ENCODE peak calls at places on chromosomes 2 and 18, in five cellular contexts. One of them, this sample, is unnamed.
A peak's percentile ranks its signal among the peaks of the same experiment; 100 is the strongest.

GRCh38 chr2:31270136-31270535 is 36.2 kb downstream of the EHD3 start:
- DNase-seq in K562: no peak
- DNase-seq in HepG2: no peak
- DNase-seq in mammary epithelial cell: peak; percentile 78
- DNase-seq in fibroblast of lung: peak; percentile 24
- DNase-seq in this sample: peak; percentile 59

GRCh38 chr2:166088634-166089033 is 39.2 kb downstream of the SCN1A start:
- DNase-seq in K562: no peak
- DNase-seq in mammary epithelial cell: no peak
- DNase-seq in HepG2: peak; percentile 53
- DNase-seq in fibroblast of lung: peak; percentile 79
- DNase-seq in this sample: peak; percentile 14

GRCh38 chr18:52077251-52077983 is 262.6 kb upstream of the DCC start:
- DNase-seq in HepG2: no peak
- DNase-seq in mammary epithelial cell: peak; percentile 86
- DNase-seq in K562: no peak
- DNase-seq in fibroblast of lung: no peak
- DNase-seq in this sample: no peak

GRCh38 chr2:23027396-23027795 is 357.6 kb upstream of the KLHL29 start:
- DNase-seq in mammary epithelial cell: no peak
- DNase-seq in K562: no peak
- DNase-seq in fibroblast of lung: no peak
- DNase-seq in HepG2: no peak
- DNase-seq in this sample: no peak

GRCh38 chr2:178579006-178579405 is 98.7 kb downstream of the PLEKHA3 start:
- DNase-seq in fibroblast of lung: peak; percentile 6
- DNase-seq in K562: no peak
- DNase-seq in mammary epithelial cell: peak; percentile 1
- DNase-seq in HepG2: no peak
- DNase-seq in this sample: peak; percentile 90

GRCh38 chr2:109350526-109350925 is 221.5 kb downstream of the SH3RF3 start:
- DNase-seq in mammary epithelial cell: no peak
- DNase-seq in K562: no peak
- DNase-seq in HepG2: no peak
- DNase-seq in fibroblast of lung: no peak
- DNase-seq in this sample: no peak

GRCh38 chr18:63378919-63379638 is 12.1 kb upstream of the KDSR start:
- DNase-seq in fibroblast of lung: no peak
- DNase-seq in mammary epithelial cell: no peak
- DNase-seq in HepG2: no peak
- DNase-seq in K562: no peak
- DNase-seq in this sample: no peak

GRCh38 chr2:8469709-8470493 is 212.0 kb upstream of the ID2 start:
- DNase-seq in K562: no peak
- DNase-seq in mammary epithelial cell: no peak
- DNase-seq in HepG2: no peak
- DNase-seq in fibroblast of lung: no peak
- DNase-seq in this sample: peak; percentile 22

GRCh38 chr2:174026122-174026845 is 61.1 kb upstream of the SP3 start:
- DNase-seq in HepG2: no peak
- DNase-seq in mammary epithelial cell: no peak
- DNase-seq in fibroblast of lung: peak; percentile 66
- DNase-seq in K562: no peak
- DNase-seq in this sample: peak; percentile 86

GRCh38 chr2:176494949-176495353 is 225.7 kb downstream of the MTX2 start:
- DNase-seq in HepG2: no peak
- DNase-seq in fibroblast of lung: peak; percentile 3
- DNase-seq in mammary epithelial cell: no peak
- DNase-seq in K562: no peak
- DNase-seq in this sample: no peak

GRCh38 chr2:207528980-207529329 is 807 bp upstream of the CREB1 start:
- DNase-seq in K562: no peak
- DNase-seq in mammary epithelial cell: peak; percentile 37
- DNase-seq in fibroblast of lung: peak; percentile 26
- DNase-seq in HepG2: peak; percentile 25
- DNase-seq in this sample: no peak

GRCh38 chr2:177551989-177552413 is 159.4 kb downstream of the AGPS start:
- DNase-seq in mammary epithelial cell: no peak
- DNase-seq in HepG2: no peak
- DNase-seq in fibroblast of lung: no peak
- DNase-seq in K562: peak; percentile 26
- DNase-seq in this sample: no peak

GRCh38 chr18:46264255-46264654 is 160.1 kb downstream of the HAUS1 start:
- DNase-seq in HepG2: peak; percentile 9
- DNase-seq in K562: peak; percentile 10
- DNase-seq in fibroblast of lung: no peak
- DNase-seq in mammary epithelial cell: peak; percentile 54
- DNase-seq in this sample: no peak

GRCh38 chr2:136248242-136248641 is 130.3 kb upstream of the CXCR4 start:
- DNase-seq in fibroblast of lung: peak; percentile 47
- DNase-seq in mammary epithelial cell: no peak
- DNase-seq in K562: no peak
- DNase-seq in HepG2: no peak
- DNase-seq in this sample: peak; percentile 84

GRCh38 chr2:234952270-234953115 is 676 bp downstream of the SH3BP4 start:
- DNase-seq in fibroblast of lung: no peak
- DNase-seq in K562: no peak
- DNase-seq in mammary epithelial cell: no peak
- DNase-seq in HepG2: no peak
- DNase-seq in this sample: no peak

GRCh38 chr2:210546424-210547223 is 9.8 kb upstream of the CPS1 start:
- DNase-seq in K562: no peak
- DNase-seq in fibroblast of lung: no peak
- DNase-seq in HepG2: no peak
- DNase-seq in mammary epithelial cell: no peak
- DNase-seq in this sample: no peak

GRCh38 chr2:53242090-53242489 is 525.5 kb upstream of the CHAC2 start:
- DNase-seq in K562: no peak
- DNase-seq in mammary epithelial cell: no peak
- DNase-seq in HepG2: no peak
- DNase-seq in fibroblast of lung: no peak
- DNase-seq in this sample: no peak

GRCh38 chr2:22807876-22808275 is 577.1 kb upstream of the KLHL29 start:
- DNase-seq in K562: no peak
- DNase-seq in mammary epithelial cell: peak; percentile 59
- DNase-seq in fibroblast of lung: no peak
- DNase-seq in HepG2: no peak
- DNase-seq in this sample: no peak

GRCh38 chr2:122748552-122749011 is 993.1 kb downstream of the TSN start:
- DNase-seq in fibroblast of lung: peak; percentile 1
- DNase-seq in mammary epithelial cell: peak; percentile 92
- DNase-seq in HepG2: peak; percentile 61
- DNase-seq in K562: no peak
- DNase-seq in this sample: peak; percentile 47

GRCh38 chr2:149767516-149767974 is 180.0 kb upstream of the MMADHC start:
- DNase-seq in HepG2: no peak
- DNase-seq in fibroblast of lung: peak; percentile 17
- DNase-seq in K562: no peak
- DNase-seq in mammary epithelial cell: peak; percentile 58
- DNase-seq in this sample: peak; percentile 54

GRCh38 chr2:231245253-231246094 is 47.0 kb downstream of the ARMC9 start:
- DNase-seq in fibroblast of lung: peak; percentile 16
- DNase-seq in HepG2: no peak
- DNase-seq in K562: no peak
- DNase-seq in mammary epithelial cell: peak; percentile 8
- DNase-seq in this sample: no peak

GRCh38 chr2:171522804-171523338 is 597 bp downstream of the CYBRD1 start:
- DNase-seq in K562: peak; percentile 75
- DNase-seq in mammary epithelial cell: peak; percentile 32
- DNase-seq in HepG2: no peak
- DNase-seq in fibroblast of lung: no peak
- DNase-seq in this sample: peak; percentile 32

GRCh38 chr2:234261736-234262135 is 211.2 kb downstream of the SPP2 start:
- DNase-seq in fibroblast of lung: no peak
- DNase-seq in HepG2: no peak
- DNase-seq in mammary epithelial cell: peak; percentile 88
- DNase-seq in K562: no peak
- DNase-seq in this sample: no peak

GRCh38 chr2:6855860-6856547 is 9.7 kb downstream of the CMPK2 start:
- DNase-seq in K562: no peak
- DNase-seq in HepG2: peak; percentile 42
- DNase-seq in fibroblast of lung: no peak
- DNase-seq in mammary epithelial cell: no peak
- DNase-seq in this sample: no peak
- H3K27ac ChIP-seq in K562: no peak overlapping the region
- H3K27ac ChIP-seq in HepG2: no peak overlapping the region
- H3K27ac ChIP-seq in fibroblast of lung: no peak overlapping the region
- H3K27ac ChIP-seq in mammary epithelial cell: no peak overlapping the region
- H3K27ac ChIP-seq in this sample: no peak overlapping the region

GRCh38 chr2:168245074-168245825 is 2.1 kb downstream of the STK39 start:
- DNase-seq in K562: no peak
- DNase-seq in fibroblast of lung: peak; percentile 20
- DNase-seq in mammary epithelial cell: no peak
- DNase-seq in HepG2: no peak
- DNase-seq in this sample: no peak

GRCh38 chr2:168247341-168248305 is at the start of gene STK39:
- DNase-seq in K562: peak; percentile 77
- DNase-seq in fibroblast of lung: peak; percentile 73
- DNase-seq in HepG2: peak; percentile 68
- DNase-seq in mammary epithelial cell: peak; percentile 79
- DNase-seq in this sample: peak; percentile 60

GRCh38 chr2:168244318-168244717 is 3.1 kb downstream of the STK39 start:
- DNase-seq in mammary epithelial cell: peak; percentile 76
- DNase-seq in HepG2: peak; percentile 74
- DNase-seq in K562: no peak
- DNase-seq in fibroblast of lung: peak; percentile 11
- DNase-seq in this sample: no peak

GRCh38 chr2:168246072-168246482 is 1.3 kb downstream of the STK39 start:
- DNase-seq in K562: no peak
- DNase-seq in fibroblast of lung: no peak
- DNase-seq in HepG2: no peak
- DNase-seq in mammary epithelial cell: peak; percentile 60
- DNase-seq in this sample: peak; percentile 16

GRCh38 chr2:168246483-168247340 is 683 bp downstream of the STK39 start:
- DNase-seq in HepG2: peak; percentile 31
- DNase-seq in mammary epithelial cell: peak; percentile 51
- DNase-seq in K562: peak; percentile 47
- DNase-seq in fibroblast of lung: peak; percentile 69
- DNase-seq in this sample: peak; percentile 55
- TF ChIP-seq CTCF in HepG2: peak; percentile 70
- TF ChIP-seq CTCF in mammary epithelial cell: peak; percentile 10
- TF ChIP-seq CTCF in K562: no peak
- TF ChIP-seq CTCF in fibroblast of lung: peak; percentile 24
- TF ChIP-seq CTCF in this sample: no peak

GRCh38 chr2:64730551-64731305 is 77.0 kb upstream of the SERTAD2 start:
- DNase-seq in HepG2: peak; percentile 94
- DNase-seq in fibroblast of lung: peak; percentile 88
- DNase-seq in mammary epithelial cell: peak; percentile 74
- DNase-seq in K562: no peak
- DNase-seq in this sample: peak; percentile 85

GRCh38 chr2:64731746-64732145 is 78.0 kb upstream of the SERTAD2 start:
- DNase-seq in fibroblast of lung: no peak
- DNase-seq in K562: no peak
- DNase-seq in mammary epithelial cell: no peak
- DNase-seq in HepG2: no peak
- DNase-seq in this sample: no peak

GRCh38 chr2:64732153-64732552 is 78.4 kb upstream of the SERTAD2 start:
- DNase-seq in mammary epithelial cell: no peak
- DNase-seq in fibroblast of lung: no peak
- DNase-seq in K562: no peak
- DNase-seq in HepG2: peak; percentile 43
- DNase-seq in this sample: no peak

GRCh38 chr2:64727843-64728463 is 74.2 kb upstream of the SERTAD2 start:
- DNase-seq in K562: no peak
- DNase-seq in HepG2: no peak
- DNase-seq in mammary epithelial cell: no peak
- DNase-seq in fibroblast of lung: no peak
- DNase-seq in this sample: no peak

DNA sequence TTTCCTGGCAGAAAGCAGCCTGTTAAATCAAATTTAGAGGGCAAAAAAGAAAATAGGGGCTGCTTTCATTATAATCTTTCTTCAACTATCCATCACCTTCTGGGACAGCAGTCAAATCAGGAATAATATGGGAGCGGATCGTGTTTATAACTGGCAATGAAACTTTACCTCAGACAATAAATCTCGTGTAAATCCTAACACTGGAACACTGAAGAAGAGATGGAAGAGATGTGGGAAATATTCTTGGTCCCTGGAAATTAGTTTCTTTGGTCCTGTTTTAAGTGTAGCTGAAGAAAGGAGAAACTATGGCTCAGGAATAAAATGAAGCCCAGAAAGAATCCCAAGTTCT is 77.6 kb upstream of the SERTAD2 start:
- DNase-seq in mammary epithelial cell: no peak
- DNase-seq in fibroblast of lung: no peak
- DNase-seq in K562: no peak
- DNase-seq in HepG2: no peak
- DNase-seq in this sample: no peak
- H2AFZ ChIP-seq in mammary epithelial cell: peak overlapping the region; percentile 67
- H2AFZ ChIP-seq in fibroblast of lung: no peak overlapping the region
- H2AFZ ChIP-seq in K562: no peak overlapping the region
- H2AFZ ChIP-seq in HepG2: no peak overlapping the region
- H2AFZ ChIP-seq in this sample: no peak overlapping the region

DNA sequence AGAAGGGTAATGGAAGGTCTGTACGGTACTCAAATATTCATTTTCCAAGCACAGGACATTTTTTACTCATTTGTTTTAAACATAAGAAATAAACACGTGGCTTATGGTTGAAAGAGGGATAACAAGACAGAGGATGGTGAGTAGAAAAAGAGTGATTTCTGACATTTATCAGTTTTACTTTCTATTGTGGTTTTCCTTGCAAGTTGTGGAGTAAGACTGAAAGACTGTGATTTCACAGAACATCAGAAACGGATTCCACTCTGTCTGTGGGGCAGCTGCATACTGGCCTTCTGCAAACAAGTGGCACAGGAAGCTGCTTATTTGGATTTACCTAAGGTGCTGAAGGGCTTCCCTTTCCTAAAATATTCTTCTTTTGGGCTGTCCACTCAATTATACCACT is 122.2 kb upstream of the ITGB6 start:
- DNase-seq in K562: no peak
- DNase-seq in HepG2: no peak
- DNase-seq in fibroblast of lung: no peak
- DNase-seq in mammary epithelial cell: no peak
- DNase-seq in this sample: no peak
- H3K27ac ChIP-seq in K562: no peak overlapping the region
- H3K27ac ChIP-seq in HepG2: no peak overlapping the region
- H3K27ac ChIP-seq in fibroblast of lung: no peak overlapping the region
- H3K27ac ChIP-seq in mammary epithelial cell: no peak overlapping the region
- H3K27ac ChIP-seq in this sample: no peak overlapping the region

GRCh38 chr2:134365356-134365755 is 111.5 kb downstream of the MGAT5 start:
- DNase-seq in fibroblast of lung: no peak
- DNase-seq in HepG2: no peak
- DNase-seq in K562: peak; percentile 43
- DNase-seq in mammary epithelial cell: no peak
- DNase-seq in this sample: no peak
- TF ChIP-seq CTCF in fibroblast of lung: peak; percentile 6
- TF ChIP-seq CTCF in HepG2: peak; percentile 42
- TF ChIP-seq CTCF in K562: peak; percentile 50
- TF ChIP-seq CTCF in mammary epithelial cell: no peak
- TF ChIP-seq CTCF in this sample: no peak

DNA sequence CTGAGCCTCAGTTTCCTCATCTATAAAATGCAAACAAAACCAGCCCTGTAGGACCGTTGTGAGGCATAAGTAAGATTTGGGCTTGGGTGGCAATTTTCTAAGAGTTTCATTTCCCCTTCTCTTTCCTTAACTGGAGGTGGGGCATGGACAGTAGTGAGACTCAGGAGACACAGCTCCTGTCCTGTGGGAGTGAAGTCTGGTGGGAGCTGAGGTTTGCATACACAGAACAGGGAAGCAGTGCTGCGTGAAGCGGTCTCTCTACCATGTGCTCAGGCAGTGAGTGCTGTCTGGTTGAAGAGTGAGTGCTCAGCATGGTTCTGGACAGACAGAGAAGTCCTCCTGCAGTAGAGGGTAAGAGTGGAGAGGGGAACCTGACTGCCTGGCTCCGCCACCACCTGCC is 62.3 kb upstream of the MCFD2 start:
- DNase-seq in mammary epithelial cell: no peak
- DNase-seq in fibroblast of lung: no peak
- DNase-seq in HepG2: no peak
- DNase-seq in K562: no peak
- DNase-seq in this sample: no peak
- H2AFZ ChIP-seq in mammary epithelial cell: no peak overlapping the region
- H2AFZ ChIP-seq in fibroblast of lung: no peak overlapping the region
- H2AFZ ChIP-seq in HepG2: no peak overlapping the region
- H2AFZ ChIP-seq in K562: no peak overlapping the region
- H2AFZ ChIP-seq in this sample: no peak overlapping the region